ENCODE peak calls at places on chromosomes 13 and 19, in four cellular contexts. G, V, A and H are unnamed samples.

GRCh38 chr19:46349311-46349993 is 2.6 kb downstream of the PPP5C start:
- DNase-seq in G (peak; percentile 48), V (no peak), A (no peak), H (no peak)

GRCh38 chr19:49339364-49340068 is 4.3 kb downstream of the CD37 start:
- DNase-seq in G (peak; percentile 89), V (peak; percentile 54), A (peak; percentile 87), H (peak; percentile 44)

GRCh38 chr19:51695088-51695487 is 2.0 kb downstream of the SPACA6 start:
- DNase-seq in G (no peak), V (no peak), A (no peak), H (no peak)

GRCh38 chr13:33785384-33785783 is 32.6 kb upstream of the RFC3 start:
- DNase-seq in G (no peak), V (no peak), A (no peak), H (no peak)

GRCh38 chr19:17687857-17688784 is at the start of gene UNC13A:
- DNase-seq in G (peak; percentile 51), V (no peak), A (peak; percentile 20), H (peak; percentile 81)

GRCh38 chr13:97834255-97834654 is 119.2 kb upstream of the IPO5 start:
- DNase-seq in G (no peak), V (no peak), A (peak; percentile 8), H (no peak)

GRCh38 chr19:49818691-49819331 is 722 bp downstream of the MED25 start:
- DNase-seq in G (no peak), V (no peak), A (no peak), H (no peak)

GRCh38 chr19:50721441-50722137 is 1.6 kb upstream of the CLEC11A start:
- DNase-seq in G (no peak), V (no peak), A (no peak), H (no peak)

GRCh38 chr13:93848247-93848646 is 621.6 kb downstream of the GPC6 start:
- DNase-seq in G (no peak), V (no peak), A (no peak), H (no peak)

GRCh38 chr19:33388817-33389573 is 15.5 kb downstream of the CEBPG start:
- DNase-seq in G (no peak), V (no peak), A (no peak), H (no peak)

DNA sequence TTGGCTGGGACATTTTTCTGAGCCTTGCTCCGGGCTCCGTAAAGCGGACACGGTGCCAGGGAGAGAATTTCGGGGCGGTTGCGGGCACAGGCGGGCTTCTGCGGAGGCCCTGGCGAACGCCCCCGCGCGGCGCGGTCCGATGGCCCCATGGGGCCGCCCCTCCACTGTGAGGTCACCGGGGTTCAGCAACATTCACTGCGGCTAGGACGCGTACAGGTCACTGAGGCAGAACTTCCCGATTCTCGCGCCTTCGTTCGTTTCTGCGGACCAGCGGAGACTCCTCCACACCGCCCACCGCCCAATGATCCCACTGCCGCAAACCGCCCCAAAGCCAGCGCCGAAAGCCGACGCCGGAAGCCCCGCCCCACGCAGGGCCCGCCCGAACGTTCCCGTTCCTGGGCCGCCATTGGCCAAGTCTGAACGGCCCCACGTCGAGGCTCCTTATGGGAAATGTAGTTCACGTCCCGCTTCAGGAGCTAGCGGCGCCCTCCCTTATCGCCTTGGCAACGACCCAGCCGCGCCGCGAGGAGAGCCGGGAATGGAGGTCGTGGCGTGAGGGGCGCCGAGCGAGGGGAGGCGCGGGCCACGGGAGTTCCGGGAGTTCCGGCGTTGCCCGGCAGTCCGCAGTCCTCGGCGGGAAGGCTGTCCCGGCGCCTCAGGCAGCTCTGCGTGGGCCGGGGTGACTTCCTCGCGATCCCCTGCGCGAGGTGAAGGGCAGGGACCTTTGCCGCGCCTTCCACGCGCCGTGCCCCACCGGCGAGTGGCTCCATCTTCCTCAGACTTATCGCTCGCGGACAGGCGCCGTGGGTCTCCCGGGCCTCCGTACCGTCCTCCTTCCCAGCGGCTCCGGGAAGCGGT is at the start of gene ZNF584:
- DNase-seq in G (peak; percentile 96), V (peak; percentile 65), A (peak; percentile 94), H (peak; percentile 91)
- TF ChIP-seq CTCF in G (no peak), V (no peak), A (no peak), H (no peak)

GRCh38 chr19:8343483-8343844 is 402 bp upstream of the KANK3 start:
- DNase-seq in G (no peak), V (no peak), A (no peak), H (no peak)
- TF ChIP-seq CTCF in G (no peak), V (no peak), A (no peak), H (no peak)

GRCh38 chr19:11970174-11970573 is 5.3 kb downstream of the ZNF763 start:
- DNase-seq in G (no peak), V (no peak), A (no peak), H (no peak)

GRCh38 chr19:11963566-11964355 is 1.1 kb upstream of the ZNF763 start:
- DNase-seq in G (peak; percentile 83), V (peak; percentile 64), A (peak; percentile 66), H (peak; percentile 24)

GRCh38 chr19:11964858-11965645 is at the start of gene ZNF763:
- DNase-seq in G (peak; percentile 97), V (peak; percentile 97), A (peak; percentile 81), H (peak; percentile 84)

DNA sequence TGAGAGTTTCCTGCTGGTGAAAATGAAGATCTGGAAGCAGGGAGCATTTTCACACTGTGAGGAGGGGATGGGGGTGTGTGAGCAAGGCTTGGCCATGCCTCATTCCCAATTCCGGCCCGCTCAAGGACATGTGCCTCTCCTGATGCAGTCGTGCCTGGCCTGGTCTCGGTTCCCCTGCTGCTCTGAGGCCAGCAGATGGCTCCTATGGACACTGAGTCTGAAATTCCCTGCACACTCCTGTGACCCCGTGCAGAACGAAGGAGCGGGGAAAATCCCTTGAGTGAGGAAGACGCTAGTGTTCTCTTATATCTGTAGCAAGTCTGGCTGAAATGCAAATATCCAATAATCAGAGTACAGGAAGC is 363 bp upstream of the ZNF763 start:
- DNase-seq in G (peak; percentile 64), V (no peak), A (no peak), H (no peak)
- TF ChIP-seq CTCF in G (no peak), V (no peak), A (peak; percentile 36), H (no peak)

GRCh38 chr13:108215428-108215827 is at the start of gene LIG4:
- DNase-seq in G (peak; percentile 97), V (no peak), A (peak; percentile 92), H (peak; percentile 94)
- TF ChIP-seq CTCF in G (no peak), V (no peak), A (no peak), H (no peak)

DNA sequence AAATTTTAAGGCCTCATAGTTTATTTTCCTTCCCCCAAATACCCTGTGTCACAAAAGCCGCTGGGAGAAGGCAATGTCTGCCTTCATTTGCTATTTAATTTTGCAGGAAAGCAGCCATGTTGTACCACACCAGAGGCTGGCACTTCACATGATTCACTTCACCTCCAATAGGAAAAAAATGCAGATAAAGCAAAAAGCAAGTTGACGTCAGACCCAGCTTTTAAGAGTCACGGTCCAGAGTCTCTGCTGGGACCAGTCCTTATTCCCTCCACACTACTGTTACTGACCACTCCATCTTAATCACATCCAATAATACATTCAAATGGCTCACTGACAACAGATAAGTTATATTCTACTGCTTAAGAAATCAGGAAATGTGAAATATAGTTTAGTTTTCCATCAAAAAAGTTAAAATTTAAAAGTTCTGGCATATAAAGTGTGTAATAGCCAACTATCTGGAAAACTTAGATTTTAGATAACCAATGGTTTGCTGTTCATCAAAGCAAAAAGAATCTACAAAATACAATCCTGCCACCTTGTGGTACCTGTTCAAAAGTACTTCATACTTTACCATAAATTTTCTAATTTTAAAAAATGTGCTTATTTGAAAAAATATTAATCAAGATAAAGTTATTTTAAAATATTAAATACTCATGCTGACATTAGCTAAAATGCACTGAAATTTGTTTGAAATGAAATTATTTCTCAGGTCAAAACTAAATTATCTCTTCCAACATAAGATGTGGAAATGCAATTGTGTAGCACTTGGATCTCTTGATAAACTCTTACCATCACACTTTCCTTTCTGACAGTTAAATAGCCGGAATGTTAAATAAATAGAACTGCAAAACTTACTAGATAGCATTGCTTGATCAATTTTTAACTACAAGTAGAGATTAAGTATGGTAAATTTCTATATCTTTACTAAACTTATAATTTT is 97.3 kb downstream of the SERP2 start:
- DNase-seq in G (no peak), V (no peak), A (peak; percentile 63), H (no peak)
- TF ChIP-seq CTCF in G (peak; percentile 52), V (peak; percentile 3), A (peak; percentile 39), H (peak; percentile 76)